ENCODE peak calls at places on chromosome 21, in eight cellular contexts. One of them, this sample, is unnamed.
A peak's percentile ranks its signal among the peaks of the same experiment; 100 is the strongest.

GRCh38 chr21:43854773-43855633 is 10.0 kb upstream of the AGPAT3 start:
- DNase-seq in AML-193: no peak
- DNase-seq in heart left ventricle: no peak
- DNase-seq in NCI-H2081: no peak
- DNase-seq in AG04450: no peak
- DNase-seq in CMK: peak; percentile 87
- DNase-seq in stimulated activated CD4-positive, alpha-beta T cell treated with anti-CD3 and anti-CD28 coated beads, Interleukin-4, amount 100 ng/mL, for 48 hours: peak; percentile 17
- DNase-seq in D721Med: no peak
- DNase-seq in this sample: peak; percentile 60

GRCh38 chr21:34808569-34809204 is 139.9 kb downstream of the CLIC6 start:
- DNase-seq in AML-193: no peak
- DNase-seq in heart left ventricle: no peak
- DNase-seq in NCI-H2081: no peak
- DNase-seq in AG04450: peak; percentile 26
- DNase-seq in CMK: no peak
- DNase-seq in stimulated activated CD4-positive, alpha-beta T cell treated with anti-CD3 and anti-CD28 coated beads, Interleukin-4, amount 100 ng/mL, for 48 hours: no peak
- DNase-seq in D721Med: no peak
- DNase-seq in this sample: no peak

GRCh38 chr21:18655927-18656326 is 252.3 kb upstream of the TMPRSS15 start:
- DNase-seq in AML-193: no peak
- DNase-seq in heart left ventricle: no peak
- DNase-seq in NCI-H2081: no peak
- DNase-seq in AG04450: no peak
- DNase-seq in CMK: no peak
- DNase-seq in stimulated activated CD4-positive, alpha-beta T cell treated with anti-CD3 and anti-CD28 coated beads, Interleukin-4, amount 100 ng/mL, for 48 hours: no peak
- DNase-seq in D721Med: no peak
- DNase-seq in this sample: no peak

GRCh38 chr21:41600961-41601572 is 93.1 kb upstream of the TMPRSS2 start:
- DNase-seq in AML-193: no peak
- DNase-seq in heart left ventricle: no peak
- DNase-seq in NCI-H2081: no peak
- DNase-seq in AG04450: no peak
- DNase-seq in CMK: no peak
- DNase-seq in stimulated activated CD4-positive, alpha-beta T cell treated with anti-CD3 and anti-CD28 coated beads, Interleukin-4, amount 100 ng/mL, for 48 hours: no peak
- DNase-seq in D721Med: no peak
- DNase-seq in this sample: no peak

GRCh38 chr21:32757804-32758203 is 13.8 kb downstream of the PAXBP1 start:
- DNase-seq in AML-193: no peak
- DNase-seq in heart left ventricle: no peak
- DNase-seq in NCI-H2081: no peak
- DNase-seq in AG04450: no peak
- DNase-seq in CMK: no peak
- DNase-seq in stimulated activated CD4-positive, alpha-beta T cell treated with anti-CD3 and anti-CD28 coated beads, Interleukin-4, amount 100 ng/mL, for 48 hours: no peak
- DNase-seq in D721Med: no peak
- DNase-seq in this sample: no peak

GRCh38 chr21:10418649-10419048 is 102.7 kb upstream of the TPTE start:
- DNase-seq in AML-193: no peak
- DNase-seq in heart left ventricle: no peak
- DNase-seq in NCI-H2081: no peak
- DNase-seq in AG04450: no peak
- DNase-seq in CMK: no peak
- DNase-seq in stimulated activated CD4-positive, alpha-beta T cell treated with anti-CD3 and anti-CD28 coated beads, Interleukin-4, amount 100 ng/mL, for 48 hours: no peak
- DNase-seq in D721Med: no peak
- DNase-seq in this sample: no peak

GRCh38 chr21:17679002-17679600 is 66.4 kb upstream of the BTG3 start:
- DNase-seq in AML-193: peak; percentile 69
- DNase-seq in heart left ventricle: no peak
- DNase-seq in NCI-H2081: peak; percentile 51
- DNase-seq in AG04450: peak; percentile 37
- DNase-seq in CMK: peak; percentile 73
- DNase-seq in stimulated activated CD4-positive, alpha-beta T cell treated with anti-CD3 and anti-CD28 coated beads, Interleukin-4, amount 100 ng/mL, for 48 hours: no peak
- DNase-seq in D721Med: no peak
- DNase-seq in this sample: peak; percentile 13

GRCh38 chr21:18368193-18368592 is 35.4 kb downstream of the TMPRSS15 start:
- DNase-seq in AML-193: no peak
- DNase-seq in heart left ventricle: no peak
- DNase-seq in NCI-H2081: no peak
- DNase-seq in AG04450: no peak
- DNase-seq in CMK: no peak
- DNase-seq in stimulated activated CD4-positive, alpha-beta T cell treated with anti-CD3 and anti-CD28 coated beads, Interleukin-4, amount 100 ng/mL, for 48 hours: no peak
- DNase-seq in D721Med: no peak
- DNase-seq in this sample: no peak

GRCh38 chr21:42666023-42666747 is 12.8 kb downstream of the PDE9A start:
- DNase-seq in AML-193: no peak
- DNase-seq in heart left ventricle: no peak
- DNase-seq in NCI-H2081: no peak
- DNase-seq in AG04450: no peak
- DNase-seq in CMK: peak; percentile 80
- DNase-seq in stimulated activated CD4-positive, alpha-beta T cell treated with anti-CD3 and anti-CD28 coated beads, Interleukin-4, amount 100 ng/mL, for 48 hours: peak; percentile 61
- DNase-seq in D721Med: no peak
- DNase-seq in this sample: no peak

GRCh38 chr21:43306391-43306790 is 120.5 kb downstream of the SIK1 start:
- DNase-seq in AML-193: no peak
- DNase-seq in heart left ventricle: peak; percentile 49
- DNase-seq in NCI-H2081: no peak
- DNase-seq in AG04450: no peak
- DNase-seq in CMK: no peak
- DNase-seq in stimulated activated CD4-positive, alpha-beta T cell treated with anti-CD3 and anti-CD28 coated beads, Interleukin-4, amount 100 ng/mL, for 48 hours: no peak
- DNase-seq in D721Med: no peak
- DNase-seq in this sample: no peak

GRCh38 chr21:35571910-35572309 is 488.4 kb downstream of the SETD4 start:
- DNase-seq in AML-193: no peak
- DNase-seq in heart left ventricle: no peak
- DNase-seq in NCI-H2081: no peak
- DNase-seq in AG04450: no peak
- DNase-seq in CMK: no peak
- DNase-seq in stimulated activated CD4-positive, alpha-beta T cell treated with anti-CD3 and anti-CD28 coated beads, Interleukin-4, amount 100 ng/mL, for 48 hours: no peak
- DNase-seq in D721Med: no peak
- DNase-seq in this sample: no peak

GRCh38 chr21:31548688-31549087 is 110.8 kb upstream of the SOD1 start:
- DNase-seq in AML-193: no peak
- DNase-seq in heart left ventricle: no peak
- DNase-seq in NCI-H2081: no peak
- DNase-seq in AG04450: no peak
- DNase-seq in CMK: no peak
- DNase-seq in stimulated activated CD4-positive, alpha-beta T cell treated with anti-CD3 and anti-CD28 coated beads, Interleukin-4, amount 100 ng/mL, for 48 hours: no peak
- DNase-seq in D721Med: no peak
- DNase-seq in this sample: no peak

GRCh38 chr21:35641271-35642016 is 418.9 kb downstream of the SETD4 start:
- DNase-seq in AML-193: no peak
- DNase-seq in heart left ventricle: no peak
- DNase-seq in NCI-H2081: no peak
- DNase-seq in AG04450: no peak
- DNase-seq in CMK: no peak
- DNase-seq in stimulated activated CD4-positive, alpha-beta T cell treated with anti-CD3 and anti-CD28 coated beads, Interleukin-4, amount 100 ng/mL, for 48 hours: no peak
- DNase-seq in D721Med: no peak
- DNase-seq in this sample: no peak